ENCODE peak calls at places on chromosomes 12 and 14, in eight cellular contexts. F, L, B, V, H, P, Q and Y are unnamed samples.

GRCh38 chr12:12612403-12612802 is 727 bp downstream of the CREBL2 start:
- DNase-seq in Q (peak; percentile 45), P (no peak), F (no peak), V (no peak), B (no peak), H (no peak), L (peak; percentile 3), Y (peak; percentile 13)

GRCh38 chr12:32104572-32105355 is 1.9 kb upstream of the BICD1 start:
- DNase-seq in L (no peak), H (no peak), Q (no peak), F (no peak), P (no peak), V (no peak), B (no peak), Y (no peak)

GRCh38 chr12:84994436-84994835 is 41.6 kb downstream of the TSPAN19 start:
- DNase-seq in V (no peak), H (no peak), B (no peak), F (no peak), P (no peak), L (no peak), Q (no peak), Y (no peak)

GRCh38 chr12:53725824-53726223 is 1.4 kb downstream of the CALCOCO1 start:
- DNase-seq in P (no peak), Q (no peak), V (no peak), L (no peak), F (no peak), B (peak; percentile 50), H (no peak), Y (no peak)

GRCh38 chr12:54032627-54033100 is at the start of gene HOXC5:
- DNase-seq in H (peak; percentile 55), V (peak; percentile 90), B (peak; percentile 53), P (peak; percentile 86), F (no peak), L (peak; percentile 48), Q (peak; percentile 93), Y (peak; percentile 84)

GRCh38 chr14:80152166-80152565 is 59.1 kb downstream of the DIO2 start:
- DNase-seq in L (no peak), H (no peak), B (no peak), Q (no peak), V (no peak), P (no peak), F (no peak), Y (no peak)

GRCh38 chr14:81388236-81388801 is 11.8 kb downstream of the STON2 start:
- DNase-seq in P (no peak), L (no peak), V (no peak), B (no peak), F (no peak), Q (no peak), H (no peak), Y (no peak)

GRCh38 chr14:43697003-43697402 is 810.1 kb downstream of the FSCB start:
- DNase-seq in Q (no peak), B (no peak), P (no peak), H (no peak), L (no peak), V (no peak), F (no peak), Y (no peak)

GRCh38 chr14:47278233-47278842 is 397.1 kb downstream of the MDGA2 start:
- DNase-seq in V (peak; percentile 14), Q (peak; percentile 33), H (no peak), B (no peak), P (peak; percentile 80), L (no peak), F (peak; percentile 8), Y (peak; percentile 46)

GRCh38 chr14:73789996-73790581 is 61.5 kb upstream of the PTGR2 start:
- DNase-seq in B (peak; percentile 51), Q (no peak), L (no peak), F (no peak), P (peak; percentile 51), H (peak; percentile 74), V (peak; percentile 68), Y (no peak)

GRCh38 chr12:3122841-3123678 is 45.9 kb downstream of the TSPAN9 start:
- DNase-seq in V (no peak), H (no peak), P (no peak), Q (no peak), B (peak; percentile 50), F (no peak), L (no peak), Y (no peak)
- TF ChIP-seq CTCF in V (no peak), H (no peak), P (no peak), Q (no peak), B (no peak), F (no peak), L (no peak), Y (no peak)

DNA sequence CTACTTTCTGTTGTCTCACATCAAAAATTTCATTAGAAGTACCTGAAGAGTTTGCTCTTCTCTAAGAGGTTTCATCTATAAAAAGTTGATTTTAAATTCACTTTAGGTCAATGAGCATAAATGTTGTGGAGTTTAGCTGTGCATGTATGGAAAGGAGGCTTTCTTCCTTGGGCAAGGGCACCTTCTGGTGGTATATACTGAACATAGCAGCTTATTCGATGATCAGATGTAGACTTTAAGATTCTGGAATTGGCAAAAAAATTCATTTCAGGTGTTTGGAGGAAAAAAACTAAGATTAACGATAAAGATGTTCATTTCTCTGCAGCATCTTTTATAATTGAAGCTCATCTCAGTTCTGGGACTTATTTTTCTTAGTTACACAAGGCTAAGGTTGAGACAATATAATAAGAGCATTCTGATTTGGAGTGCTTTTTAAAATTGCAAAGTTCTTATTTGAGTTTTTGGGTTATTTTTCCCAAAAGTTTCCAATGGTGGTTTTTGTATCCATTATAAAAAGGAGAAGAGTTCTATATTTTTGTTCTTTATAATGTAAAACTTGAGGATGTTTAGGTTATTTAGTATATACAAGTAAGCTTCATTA is 46.8 kb downstream of the TMEM117 start:
- DNase-seq in H (no peak), F (peak; percentile 16), B (no peak), V (no peak), P (peak; percentile 52), L (peak; percentile 9), Q (peak; percentile 44), Y (peak; percentile 25)
- TF ChIP-seq CTCF in H (peak; percentile 79), F (peak; percentile 74), B (peak; percentile 68), V (no peak), P (peak; percentile 53), L (peak; percentile 94), Q (peak; percentile 70), Y (peak; percentile 46)

GRCh38 chr12:55516391-55516790 is 24.2 kb downstream of the OR6C68 start:
- DNase-seq in F (no peak), B (no peak), H (no peak), L (no peak), P (no peak), Q (no peak), V (no peak), Y (no peak)

DNA sequence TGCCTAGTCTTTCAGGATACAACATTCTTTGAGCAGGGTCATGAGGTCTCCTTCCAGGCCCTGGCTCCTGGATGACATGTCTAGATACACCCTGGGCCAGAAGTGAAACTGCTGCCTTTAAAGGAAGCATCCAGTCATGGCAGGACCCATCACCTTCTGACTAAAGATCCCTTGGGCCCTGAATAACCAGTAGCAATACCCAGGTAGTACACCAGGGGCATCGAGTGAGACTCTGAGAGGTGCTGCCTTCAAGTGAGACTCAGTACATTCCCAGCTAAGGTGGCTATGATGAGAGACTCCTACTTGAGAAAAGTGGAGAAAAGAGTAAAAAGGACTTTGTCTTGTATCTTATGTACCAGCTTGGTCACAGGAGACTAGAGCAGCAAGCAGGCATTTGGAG is 23.5 kb downstream of the OR6C68 start:
- DNase-seq in L (no peak), B (no peak), Q (no peak), F (no peak), P (no peak), V (no peak), H (no peak), Y (no peak)
- TF ChIP-seq CTCF in L (no peak), B (no peak), Q (no peak), F (peak; percentile 42), P (no peak), V (no peak), H (no peak), Y (no peak)

GRCh38 chr12:6827982-6828670 is at the start of gene P3H3:
- DNase-seq in V (peak; percentile 73), H (no peak), Q (no peak), F (no peak), L (no peak), B (no peak), P (peak; percentile 43), Y (no peak)

GRCh38 chr12:6828671-6829531 is 694 bp downstream of the P3H3 start:
- DNase-seq in F (no peak), V (peak; percentile 76), P (peak; percentile 70), B (peak; percentile 32), L (peak; percentile 19), Q (peak; percentile 68), H (no peak), Y (peak; percentile 19)

GRCh38 chr12:6826734-6827436 is 1.3 kb upstream of the P3H3 start:
- DNase-seq in H (no peak), L (no peak), F (no peak), Q (no peak), P (no peak), B (no peak), V (peak; percentile 51), Y (no peak)

GRCh38 chr12:6826125-6826733 is 2.0 kb upstream of the P3H3 start:
- DNase-seq in V (no peak), L (no peak), H (no peak), P (no peak), Q (no peak), F (no peak), B (no peak), Y (no peak)

DNA sequence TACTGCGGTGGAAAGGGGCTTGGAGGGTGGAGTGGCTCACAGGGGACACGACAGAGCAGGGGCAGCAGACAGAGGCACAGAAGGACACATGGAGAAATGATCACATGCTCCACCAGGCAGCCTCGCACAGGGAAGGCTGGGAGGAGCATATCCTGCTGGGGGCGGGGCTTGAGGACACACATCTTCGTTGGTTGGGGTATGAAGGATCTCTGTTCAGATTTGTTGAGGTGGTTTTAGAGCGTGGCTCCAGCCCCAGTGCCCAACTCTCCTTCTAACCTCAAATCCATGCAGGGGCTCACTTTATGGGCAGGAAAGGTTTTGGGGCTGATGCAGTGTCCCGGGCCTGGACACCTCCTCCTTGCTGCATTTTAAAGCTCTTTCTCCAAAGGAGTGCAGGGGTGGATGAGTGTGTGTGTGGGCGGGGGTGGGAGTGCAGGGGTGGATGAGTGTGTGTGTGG is 741 bp upstream of the P3H3 start:
- DNase-seq in Q (peak; percentile 71), L (no peak), H (peak; percentile 87), B (peak; percentile 79), F (no peak), V (peak; percentile 88), P (peak; percentile 91), Y (peak; percentile 62)
- TF ChIP-seq CTCF in Q (no peak), L (no peak), H (no peak), B (no peak), F (no peak), V (no peak), P (no peak), Y (no peak)